ENCODE peak calls at places on chromosomes 13 and 19, in five cellular contexts. One of them, this sample, is unnamed.
A peak's percentile ranks its signal among the peaks of the same experiment; 100 is the strongest.

GRCh38 chr13:33628662-33629061 is 189.3 kb upstream of the RFC3 start:
- DNase-seq in astrocyte of the cerebellum: no peak
- DNase-seq in amniotic stem cell: no peak
- DNase-seq in brain pericyte: no peak
- DNase-seq in hippocampal formation: no peak
- DNase-seq in this sample: no peak

GRCh38 chr19:50933640-50934039 is 19.2 kb downstream of the KLK5 start:
- DNase-seq in astrocyte of the cerebellum: no peak
- DNase-seq in amniotic stem cell: no peak
- DNase-seq in brain pericyte: no peak
- DNase-seq in hippocampal formation: no peak
- DNase-seq in this sample: no peak

GRCh38 chr19:41638624-41639023 is 11.8 kb upstream of the CEACAM4 start:
- DNase-seq in astrocyte of the cerebellum: no peak
- DNase-seq in amniotic stem cell: no peak
- DNase-seq in brain pericyte: no peak
- DNase-seq in hippocampal formation: no peak
- DNase-seq in this sample: no peak

GRCh38 chr13:43230989-43231388 is 207.6 kb downstream of the DNAJC15 start:
- DNase-seq in astrocyte of the cerebellum: no peak
- DNase-seq in amniotic stem cell: no peak
- DNase-seq in brain pericyte: no peak
- DNase-seq in hippocampal formation: no peak
- DNase-seq in this sample: no peak

GRCh38 chr19:16013181-16013850 is 63.0 kb upstream of the TPM4 start:
- DNase-seq in astrocyte of the cerebellum: no peak
- DNase-seq in amniotic stem cell: no peak
- DNase-seq in brain pericyte: no peak
- DNase-seq in hippocampal formation: no peak
- DNase-seq in this sample: no peak

GRCh38 chr13:68304287-68304893 is 1074.3 kb upstream of the PCDH9 start:
- DNase-seq in astrocyte of the cerebellum: peak; percentile 29
- DNase-seq in amniotic stem cell: no peak
- DNase-seq in brain pericyte: no peak
- DNase-seq in hippocampal formation: no peak
- DNase-seq in this sample: no peak

GRCh38 chr19:40229484-40229883 is 3.0 kb upstream of the CCNP start:
- DNase-seq in astrocyte of the cerebellum: no peak
- DNase-seq in amniotic stem cell: no peak
- DNase-seq in brain pericyte: no peak
- DNase-seq in hippocampal formation: no peak
- DNase-seq in this sample: no peak

GRCh38 chr13:43522788-43523187 is 264.0 kb downstream of the ENOX1 start:
- DNase-seq in astrocyte of the cerebellum: peak; percentile 90
- DNase-seq in amniotic stem cell: no peak
- DNase-seq in brain pericyte: no peak
- DNase-seq in hippocampal formation: no peak
- DNase-seq in this sample: no peak

GRCh38 chr13:30116379-30116778 is 191.0 kb downstream of the KATNAL1 start:
- DNase-seq in astrocyte of the cerebellum: no peak
- DNase-seq in amniotic stem cell: no peak
- DNase-seq in brain pericyte: no peak
- DNase-seq in hippocampal formation: no peak
- DNase-seq in this sample: no peak

GRCh38 chr13:29771247-29771646 is 79.2 kb downstream of the UBL3 start:
- DNase-seq in astrocyte of the cerebellum: no peak
- DNase-seq in amniotic stem cell: peak; percentile 31
- DNase-seq in brain pericyte: no peak
- DNase-seq in hippocampal formation: no peak
- DNase-seq in this sample: no peak

GRCh38 chr13:98184796-98185195 is 7.7 kb upstream of the RNF113B start:
- DNase-seq in astrocyte of the cerebellum: no peak
- DNase-seq in amniotic stem cell: no peak
- DNase-seq in brain pericyte: no peak
- DNase-seq in hippocampal formation: no peak
- DNase-seq in this sample: no peak

GRCh38 chr13:74867460-74867859 is 614.5 kb downstream of the TBC1D4 start:
- DNase-seq in astrocyte of the cerebellum: no peak
- DNase-seq in amniotic stem cell: no peak
- DNase-seq in brain pericyte: no peak
- DNase-seq in hippocampal formation: no peak
- DNase-seq in this sample: no peak

GRCh38 chr13:95319551-95320274 is 18.5 kb upstream of the ABCC4 start:
- DNase-seq in astrocyte of the cerebellum: no peak
- DNase-seq in amniotic stem cell: no peak
- DNase-seq in brain pericyte: no peak
- DNase-seq in hippocampal formation: no peak
- DNase-seq in this sample: no peak

GRCh38 chr13:113526466-113527220 is 36.1 kb upstream of the DCUN1D2 start:
- DNase-seq in astrocyte of the cerebellum: no peak
- DNase-seq in amniotic stem cell: no peak
- DNase-seq in brain pericyte: no peak
- DNase-seq in hippocampal formation: no peak
- DNase-seq in this sample: no peak

GRCh38 chr13:104385409-104385808 is 1319.2 kb upstream of the SLC10A2 start:
- DNase-seq in astrocyte of the cerebellum: peak; percentile 58
- DNase-seq in amniotic stem cell: no peak
- DNase-seq in brain pericyte: no peak
- DNase-seq in hippocampal formation: no peak
- DNase-seq in this sample: no peak

GRCh38 chr19:57850553-57851017 is 926 bp downstream of the ZNF587 start:
- DNase-seq in astrocyte of the cerebellum: no peak
- DNase-seq in amniotic stem cell: peak; percentile 2
- DNase-seq in brain pericyte: no peak
- DNase-seq in hippocampal formation: no peak
- DNase-seq in this sample: no peak

This sample was measured in amygdala.